ENCODE peak calls at places on chromosomes 11 and 22, in six cellular contexts. S is CD8-positive, alpha-beta T cell; W is HL-60; L is kidney; M is heart left ventricle; O is tibial artery. F is an unnamed sample.

GRCh38 chr11:59192446-59193020 is 20.2 kb downstream of the MPEG1 start:
- DNase-seq in S (no peak), W (no peak), L (no peak), M (no peak), O (no peak), F (no peak)

GRCh38 chr11:76339217-76339616 is 41.7 kb downstream of the THAP12 start:
- DNase-seq in S (no peak), W (peak), L (peak), M (no peak), O (peak), F (peak)

GRCh38 chr11:31823372-31824371 is 12.6 kb upstream of the PAX6 start:
- DNase-seq in S (no peak), W (no peak), L (no peak), M (no peak), O (no peak), F (no peak)

GRCh38 chr11:87019582-87020271 is 18.0 kb upstream of the TMEM135 start:
- DNase-seq in S (no peak), W (no peak), L (no peak), M (no peak), O (no peak), F (no peak)

GRCh38 chr22:48947636-48948035 is 880.0 kb downstream of the BRD1 start:
- DNase-seq in S (no peak), W (no peak), L (no peak), M (no peak), O (no peak), F (no peak)

GRCh38 chr22:38802671-38803121 is 8.8 kb upstream of the DNAL4 start:
- DNase-seq in S (no peak), W (no peak), L (peak), M (no peak), O (peak), F (peak)

GRCh38 chr22:21947040-21948014 is 5.3 kb downstream of the PPM1F start:
- DNase-seq in S (no peak), W (no peak), L (no peak), M (no peak), O (no peak), F (no peak)

GRCh38 chr11:97290444-97291041 is 900.7 kb downstream of the JRKL start:
- DNase-seq in S (no peak), W (no peak), L (no peak), M (no peak), O (no peak), F (no peak)

GRCh38 chr22:46984751-46985506 is 222.5 kb downstream of the TBC1D22A start:
- DNase-seq in S (no peak), W (no peak), L (peak), M (no peak), O (no peak), F (peak)

GRCh38 chr22:49583341-49583740 is 244.3 kb downstream of the BRD1 start:
- DNase-seq in S (no peak), W (no peak), L (peak), M (no peak), O (no peak), F (no peak)

GRCh38 chr11:105968021-105968697 is 53.9 kb downstream of the MSANTD4 start:
- DNase-seq in S (no peak), W (no peak), L (no peak), M (no peak), O (no peak), F (no peak)

GRCh38 chr11:1057806-1058205 is 16.9 kb upstream of the MUC2 start:
- DNase-seq in S (no peak), W (no peak), L (peak), M (peak), O (peak), F (no peak)

GRCh38 chr11:121649798-121650197 is 197.0 kb upstream of the SORL1-AS1 start:
- DNase-seq in S (no peak), W (no peak), L (no peak), M (no peak), O (no peak), F (no peak)

GRCh38 chr11:67373916-67374570 is 645 bp upstream of the CLCF1 start:
- DNase-seq in S (no peak), W (peak), L (peak), M (peak), O (peak), F (peak)
- TF ChIP-seq CTCF in S (peak), W (peak), L (peak), M (peak), O (peak), F (peak)

DNA sequence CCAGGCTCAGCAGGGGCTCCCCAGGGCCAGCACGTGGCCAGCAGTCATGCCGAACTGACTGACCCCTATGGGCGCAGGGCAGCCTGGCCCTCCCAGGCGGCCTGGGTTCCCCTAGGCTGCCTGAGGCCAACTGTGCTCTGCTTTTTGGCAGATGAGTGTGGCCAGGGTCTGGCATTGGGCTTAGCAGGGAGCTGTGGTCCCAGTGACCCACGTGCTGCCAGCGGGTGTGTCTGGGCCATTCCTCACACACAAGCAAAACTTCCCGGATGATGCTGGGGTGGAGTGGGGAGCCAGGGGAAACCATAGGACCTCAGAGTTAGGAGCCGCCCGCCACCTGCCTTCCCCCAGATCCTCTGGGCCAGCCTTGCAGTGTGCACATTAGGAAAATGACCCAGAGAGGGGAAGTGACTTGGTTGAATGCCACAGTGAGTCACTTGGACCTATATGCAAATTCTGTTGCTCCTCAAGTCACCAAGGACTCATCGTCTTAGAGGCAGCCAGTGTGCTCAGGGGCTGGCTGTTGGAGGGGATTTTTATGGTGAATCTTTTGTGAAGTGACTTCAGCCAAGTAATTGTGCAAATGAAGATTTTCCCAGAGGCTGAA is 6.6 kb downstream of the ADORA2A start:
- DNase-seq in S (no peak), W (peak), L (peak), M (peak), O (no peak), F (no peak)
- H3K4me3 ChIP-seq in S (peak), W (no peak), L (no peak), M (no peak), O (no peak), F (no peak)

GRCh38 chr11:100681064-100681502 is 6.0 kb upstream of the ARHGAP42 start:
- DNase-seq in S (no peak), W (peak), L (no peak), M (peak), O (peak), F (no peak)

GRCh38 chr11:100684101-100685065 is 2.7 kb upstream of the ARHGAP42 start:
- DNase-seq in S (no peak), W (no peak), L (no peak), M (no peak), O (no peak), F (no peak)

GRCh38 chr11:100683107-100683506 is 4.0 kb upstream of the ARHGAP42 start:
- DNase-seq in S (no peak), W (no peak), L (no peak), M (no peak), O (no peak), F (no peak)

GRCh38 chr11:100680070-100680469 is 7.0 kb upstream of the ARHGAP42 start:
- DNase-seq in S (no peak), W (no peak), L (no peak), M (no peak), O (no peak), F (no peak)

GRCh38 chr11:100682247-100682969 is 4.7 kb upstream of the ARHGAP42 start:
- DNase-seq in S (no peak), W (no peak), L (no peak), M (no peak), O (no peak), F (no peak)
- TF ChIP-seq CTCF in S (no peak), W (no peak), L (peak), M (peak), O (peak), F (peak)

DNA sequence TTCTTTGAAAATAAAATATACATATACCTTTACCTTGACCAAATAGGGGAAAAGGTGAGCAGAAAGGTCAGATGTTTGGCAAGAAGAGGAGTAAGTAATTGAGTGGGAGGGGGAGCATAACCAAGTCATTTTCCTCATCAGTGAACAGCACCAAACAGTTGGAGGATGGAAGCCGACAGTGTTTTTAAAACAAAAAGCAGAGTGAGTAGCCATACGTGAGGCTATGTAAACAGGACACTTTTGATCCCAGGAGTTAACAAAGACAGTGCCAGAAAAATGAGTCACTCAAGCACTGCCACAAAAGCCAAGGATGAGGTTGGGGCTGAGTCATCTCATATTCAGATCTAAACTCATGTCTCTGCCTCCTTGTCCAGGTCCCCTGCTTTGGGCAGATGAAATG is 734.7 kb downstream of the KCNA4 start:
- DNase-seq in S (no peak), W (no peak), L (no peak), M (no peak), O (no peak), F (peak)
- H3K4me3 ChIP-seq in S (no peak), W (no peak), L (no peak), M (no peak), O (no peak), F (no peak)

GRCh38 chr22:43476341-43476740 is 64.5 kb downstream of the MPPED1 start:
- DNase-seq in S (no peak), W (no peak), L (peak), M (no peak), O (no peak), F (no peak)
- TF ChIP-seq CTCF in S (no peak), W (no peak), L (no peak), M (no peak), O (no peak), F (no peak)

DNA sequence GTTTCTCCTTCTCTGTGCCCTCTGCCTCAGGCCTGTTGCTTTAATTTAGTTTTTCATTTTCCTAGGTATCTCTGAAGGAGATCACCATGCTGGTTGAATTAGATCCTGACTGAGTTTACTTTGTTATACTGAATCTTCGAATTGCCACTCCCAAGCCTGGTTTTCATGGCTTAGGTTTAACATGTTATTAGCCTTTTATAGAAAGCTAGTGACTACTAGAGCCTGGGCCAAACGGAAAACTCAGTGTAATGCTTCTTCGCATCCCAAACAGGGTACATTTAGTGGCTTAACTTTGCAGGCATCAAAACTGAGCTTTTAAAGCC is 3.6 kb downstream of the CRKL start:
- DNase-seq in S (no peak), W (no peak), L (no peak), M (no peak), O (no peak), F (no peak)
- H3K4me3 ChIP-seq in S (peak), W (peak), L (peak), M (peak), O (peak), F (peak)

DNA sequence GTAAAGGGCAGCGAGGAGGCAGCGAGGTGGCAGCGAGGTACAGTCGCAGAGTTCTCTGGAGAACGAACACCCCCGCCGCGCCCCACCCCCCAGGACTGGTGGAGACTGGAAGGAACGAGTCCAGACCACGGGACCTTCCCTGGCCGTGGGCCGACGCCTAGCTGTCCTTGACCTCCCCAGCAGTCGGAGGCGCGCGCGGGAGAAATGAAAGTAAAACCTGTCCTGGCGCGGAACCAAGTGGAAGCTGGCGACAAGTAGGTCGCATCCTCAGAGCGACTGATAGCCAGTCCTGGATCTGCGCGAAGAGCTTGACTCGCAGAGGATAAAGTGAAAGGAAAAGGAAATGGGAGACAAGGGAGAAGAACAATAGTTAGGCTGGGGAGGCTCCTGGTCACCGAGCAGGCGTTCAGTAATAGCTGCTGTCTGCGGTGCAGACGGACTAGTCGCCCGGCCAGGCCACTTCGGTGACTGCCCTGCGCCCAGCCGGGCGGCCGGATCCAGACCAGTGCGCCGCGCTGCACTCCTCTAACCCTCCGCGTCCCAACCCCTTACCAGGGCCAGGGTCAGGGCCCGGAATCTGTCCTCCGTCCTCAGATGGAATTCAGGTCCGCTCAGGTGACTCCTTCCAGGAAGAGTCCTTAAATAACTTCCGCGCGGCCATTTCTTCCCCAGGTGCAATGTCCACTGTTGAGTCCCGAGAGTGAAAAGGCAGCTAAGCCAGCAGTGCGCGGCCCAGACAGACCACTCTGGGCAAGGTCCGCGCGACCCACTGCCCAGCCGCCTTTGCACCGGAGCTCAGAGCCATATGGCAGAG is 1.9 kb upstream of the ADM start:
- DNase-seq in S (peak), W (peak), L (peak), M (peak), O (peak), F (no peak)
- TF ChIP-seq CTCF in S (no peak), W (no peak), L (no peak), M (no peak), O (no peak), F (no peak)

GRCh38 chr11:72793081-72793451 is 781 bp downstream of the STARD10 start:
- DNase-seq in S (no peak), W (no peak), L (no peak), M (peak), O (no peak), F (no peak)
- H3K4me3 ChIP-seq in S (peak), W (no peak), L (peak), M (peak), O (peak), F (peak)

GRCh38 chr11:70614034-70614681 is 215.8 kb downstream of the CTTN start:
- DNase-seq in S (no peak), W (no peak), L (peak), M (peak), O (no peak), F (no peak)
- TF ChIP-seq CTCF in S (no peak), W (no peak), L (no peak), M (no peak), O (no peak), F (no peak)